ENCODE peak calls at places on chromosome 17, in five cellular contexts. One of them, this sample, is unnamed.

GRCh38 chr17:57663326-57664070 is 81.6 kb downstream of the CCDC182 start:
- DNase-seq in CD8-positive, alpha-beta T cell: no peak
- DNase-seq in upper lobe of left lung: no peak
- DNase-seq in ovary: no peak
- DNase-seq in kidney: no peak
- DNase-seq in this sample: no peak

GRCh38 chr17:81813861-81814683 is 10.1 kb downstream of the GCGR start:
- DNase-seq in CD8-positive, alpha-beta T cell: no peak
- DNase-seq in upper lobe of left lung: peak
- DNase-seq in ovary: no peak
- DNase-seq in kidney: peak
- DNase-seq in this sample: no peak

GRCh38 chr17:49565948-49566491 is 9.7 kb upstream of the NXPH3 start:
- DNase-seq in CD8-positive, alpha-beta T cell: no peak
- DNase-seq in upper lobe of left lung: no peak
- DNase-seq in ovary: peak
- DNase-seq in kidney: peak
- DNase-seq in this sample: peak

GRCh38 chr17:75694536-75694935 is 26.7 kb upstream of the ITGB4 start:
- DNase-seq in CD8-positive, alpha-beta T cell: no peak
- DNase-seq in upper lobe of left lung: peak
- DNase-seq in ovary: no peak
- DNase-seq in kidney: peak
- DNase-seq in this sample: no peak

GRCh38 chr17:67746704-67747571 is 29.2 kb downstream of the NOL11 start:
- DNase-seq in CD8-positive, alpha-beta T cell: no peak
- DNase-seq in upper lobe of left lung: no peak
- DNase-seq in ovary: no peak
- DNase-seq in kidney: no peak
- DNase-seq in this sample: no peak

GRCh38 chr17:4505187-4505586 is 6.5 kb downstream of the SPNS2 start:
- DNase-seq in CD8-positive, alpha-beta T cell: no peak
- DNase-seq in upper lobe of left lung: no peak
- DNase-seq in ovary: no peak
- DNase-seq in kidney: peak
- DNase-seq in this sample: no peak

GRCh38 chr17:32277284-32277683 is 11.7 kb downstream of the RHBDL3 start:
- DNase-seq in CD8-positive, alpha-beta T cell: no peak
- DNase-seq in upper lobe of left lung: no peak
- DNase-seq in ovary: no peak
- DNase-seq in kidney: no peak
- DNase-seq in this sample: no peak

GRCh38 chr17:79036181-79036580 is 12.2 kb downstream of the C1QTNF1 start:
- DNase-seq in CD8-positive, alpha-beta T cell: no peak
- DNase-seq in upper lobe of left lung: no peak
- DNase-seq in ovary: no peak
- DNase-seq in kidney: no peak
- DNase-seq in this sample: no peak

GRCh38 chr17:2721603-2722002 is 10.0 kb upstream of the CLUH start:
- DNase-seq in CD8-positive, alpha-beta T cell: no peak
- DNase-seq in upper lobe of left lung: no peak
- DNase-seq in ovary: no peak
- DNase-seq in kidney: no peak
- DNase-seq in this sample: no peak

GRCh38 chr17:46733837-46734516 is 84.5 kb downstream of the WNT3 start:
- DNase-seq in CD8-positive, alpha-beta T cell: no peak
- DNase-seq in upper lobe of left lung: no peak
- DNase-seq in ovary: no peak
- DNase-seq in kidney: no peak
- DNase-seq in this sample: no peak

GRCh38 chr17:32849879-32850278 is 27.0 kb downstream of the MYO1D start:
- DNase-seq in CD8-positive, alpha-beta T cell: no peak
- DNase-seq in upper lobe of left lung: no peak
- DNase-seq in ovary: no peak
- DNase-seq in kidney: no peak
- DNase-seq in this sample: no peak

GRCh38 chr17:78900816-78901215 is 2.2 kb downstream of the CEP295NL start:
- DNase-seq in CD8-positive, alpha-beta T cell: no peak
- DNase-seq in upper lobe of left lung: no peak
- DNase-seq in ovary: no peak
- DNase-seq in kidney: no peak
- DNase-seq in this sample: no peak

GRCh38 chr17:9837551-9838471 is 12.1 kb downstream of the GLP2R start:
- DNase-seq in CD8-positive, alpha-beta T cell: peak
- DNase-seq in upper lobe of left lung: no peak
- DNase-seq in ovary: peak
- DNase-seq in kidney: no peak
- DNase-seq in this sample: peak

GRCh38 chr17:179066-179432 is 2.4 kb downstream of the DOC2B start:
- DNase-seq in CD8-positive, alpha-beta T cell: no peak
- DNase-seq in upper lobe of left lung: no peak
- DNase-seq in ovary: no peak
- DNase-seq in kidney: peak
- DNase-seq in this sample: no peak

GRCh38 chr17:41549596-41550039 is 21.5 kb upstream of the KRT19 start:
- DNase-seq in CD8-positive, alpha-beta T cell: no peak
- DNase-seq in upper lobe of left lung: no peak
- DNase-seq in ovary: no peak
- DNase-seq in kidney: no peak
- DNase-seq in this sample: no peak

GRCh38 chr17:1179635-1180433 is at the start of gene ABR:
- DNase-seq in CD8-positive, alpha-beta T cell: peak
- DNase-seq in upper lobe of left lung: peak
- DNase-seq in ovary: peak
- DNase-seq in kidney: no peak
- DNase-seq in this sample: no peak

GRCh38 chr17:2719861-2720260 is 8.3 kb upstream of the CLUH start:
- DNase-seq in CD8-positive, alpha-beta T cell: no peak
- DNase-seq in upper lobe of left lung: no peak
- DNase-seq in ovary: no peak
- DNase-seq in kidney: no peak
- DNase-seq in this sample: no peak

GRCh38 chr17:73291260-73291801 is 20.5 kb downstream of the CDC42EP4 start:
- DNase-seq in CD8-positive, alpha-beta T cell: no peak
- DNase-seq in upper lobe of left lung: no peak
- DNase-seq in ovary: peak
- DNase-seq in kidney: peak
- DNase-seq in this sample: peak

GRCh38 chr17:33435716-33436301 is 142.7 kb upstream of the ASIC2 start:
- DNase-seq in CD8-positive, alpha-beta T cell: no peak
- DNase-seq in upper lobe of left lung: no peak
- DNase-seq in ovary: no peak
- DNase-seq in kidney: no peak
- DNase-seq in this sample: no peak

GRCh38 chr17:15260376-15261062 is 4.6 kb downstream of the PMP22 start:
- DNase-seq in CD8-positive, alpha-beta T cell: peak
- DNase-seq in upper lobe of left lung: peak
- DNase-seq in ovary: peak
- DNase-seq in kidney: peak
- DNase-seq in this sample: peak

GRCh38 chr17:3693829-3694231 is 2.1 kb downstream of the P2RX5 start:
- DNase-seq in CD8-positive, alpha-beta T cell: no peak
- DNase-seq in upper lobe of left lung: no peak
- DNase-seq in ovary: no peak
- DNase-seq in kidney: no peak
- DNase-seq in this sample: no peak

GRCh38 chr17:48177816-48178215 is 70.2 kb downstream of the SNX11 start:
- DNase-seq in CD8-positive, alpha-beta T cell: no peak
- DNase-seq in upper lobe of left lung: no peak
- DNase-seq in ovary: no peak
- DNase-seq in kidney: no peak
- DNase-seq in this sample: no peak

GRCh38 chr17:22469941-22470340 is 777.6 kb downstream of the KCNJ18 start:
- DNase-seq in CD8-positive, alpha-beta T cell: no peak
- DNase-seq in upper lobe of left lung: no peak
- DNase-seq in ovary: no peak
- DNase-seq in kidney: no peak
- DNase-seq in this sample: no peak

GRCh38 chr17:57111386-57111785 is 26.3 kb downstream of the AKAP1 start:
- DNase-seq in CD8-positive, alpha-beta T cell: no peak
- DNase-seq in upper lobe of left lung: no peak
- DNase-seq in ovary: no peak
- DNase-seq in kidney: no peak
- DNase-seq in this sample: no peak

GRCh38 chr17:33970271-33970670 is 284.8 kb upstream of the CCL2 start:
- DNase-seq in CD8-positive, alpha-beta T cell: no peak
- DNase-seq in upper lobe of left lung: no peak
- DNase-seq in ovary: no peak
- DNase-seq in kidney: no peak
- DNase-seq in this sample: no peak

GRCh38 chr17:79836952-79837887 is 2.0 kb downstream of the CBX4 start:
- DNase-seq in CD8-positive, alpha-beta T cell: peak
- DNase-seq in upper lobe of left lung: peak
- DNase-seq in ovary: peak
- DNase-seq in kidney: peak
- DNase-seq in this sample: peak

GRCh38 chr17:40399185-40399584 is 18.5 kb downstream of the TOP2A start:
- DNase-seq in CD8-positive, alpha-beta T cell: no peak
- DNase-seq in upper lobe of left lung: no peak
- DNase-seq in ovary: no peak
- DNase-seq in kidney: no peak
- DNase-seq in this sample: no peak

GRCh38 chr17:76544123-76544915 is 4.5 kb downstream of the PRCD start:
- DNase-seq in CD8-positive, alpha-beta T cell: no peak
- DNase-seq in upper lobe of left lung: peak
- DNase-seq in ovary: peak
- DNase-seq in kidney: peak
- DNase-seq in this sample: no peak

GRCh38 chr17:79484600-79485398 is 126.1 kb downstream of the RBFOX3 start:
- DNase-seq in CD8-positive, alpha-beta T cell: no peak
- DNase-seq in upper lobe of left lung: no peak
- DNase-seq in ovary: no peak
- DNase-seq in kidney: no peak
- DNase-seq in this sample: no peak

GRCh38 chr17:81807839-81808238 is 3.9 kb downstream of the GCGR start:
- DNase-seq in CD8-positive, alpha-beta T cell: no peak
- DNase-seq in upper lobe of left lung: peak
- DNase-seq in ovary: no peak
- DNase-seq in kidney: peak
- DNase-seq in this sample: no peak

GRCh38 chr17:1067282-1067956 is 70.5 kb downstream of the TIMM22 start:
- DNase-seq in CD8-positive, alpha-beta T cell: no peak
- DNase-seq in upper lobe of left lung: peak
- DNase-seq in ovary: no peak
- DNase-seq in kidney: peak
- DNase-seq in this sample: no peak

DNA sequence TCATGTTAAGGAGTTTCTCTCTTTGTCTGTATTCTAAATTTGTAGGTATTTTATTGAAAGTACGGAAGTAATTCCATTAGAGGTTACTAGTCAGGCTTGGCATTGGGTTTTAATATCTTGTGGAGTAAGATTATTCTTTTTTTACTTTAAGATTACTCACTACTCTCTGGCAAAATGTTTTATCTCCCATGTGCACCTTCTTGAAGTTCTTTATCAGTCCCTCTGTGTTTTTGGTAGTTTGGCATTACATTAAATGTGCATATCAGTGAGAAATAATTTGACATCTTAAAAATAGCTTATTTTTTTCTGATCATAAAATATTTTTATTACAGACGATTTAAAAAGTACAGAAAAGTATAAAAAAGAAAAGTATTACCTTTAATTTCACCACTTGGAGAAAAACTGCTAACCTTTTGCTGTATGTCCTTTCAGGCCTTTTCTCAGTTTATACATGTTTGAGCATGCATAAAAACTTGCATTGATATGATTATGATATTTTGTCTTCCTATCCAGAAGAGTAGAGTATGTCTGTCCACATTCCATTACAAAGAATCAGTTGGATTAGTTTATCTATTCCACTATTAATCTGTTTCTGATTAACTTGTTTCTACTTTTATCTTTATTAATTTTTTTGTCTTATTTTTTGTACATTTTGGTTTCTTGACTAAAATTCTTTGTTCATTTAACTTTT is 198.3 kb downstream of the SPECC1 start:
- DNase-seq in CD8-positive, alpha-beta T cell: no peak
- DNase-seq in upper lobe of left lung: no peak
- DNase-seq in ovary: no peak
- DNase-seq in kidney: no peak
- DNase-seq in this sample: no peak
- H3K27ac ChIP-seq in CD8-positive, alpha-beta T cell: no peak
- H3K27ac ChIP-seq in upper lobe of left lung: no peak
- H3K27ac ChIP-seq in ovary: no peak
- H3K27ac ChIP-seq in kidney: no peak
- H3K27ac ChIP-seq in this sample: no peak

GRCh38 chr17:29633886-29634285 is 11.2 kb upstream of the CORO6 start:
- DNase-seq in CD8-positive, alpha-beta T cell: no peak
- DNase-seq in upper lobe of left lung: no peak
- DNase-seq in ovary: no peak
- DNase-seq in kidney: no peak
- DNase-seq in this sample: peak
- H3K27ac ChIP-seq in CD8-positive, alpha-beta T cell: no peak
- H3K27ac ChIP-seq in upper lobe of left lung: no peak
- H3K27ac ChIP-seq in ovary: no peak
- H3K27ac ChIP-seq in kidney: no peak
- H3K27ac ChIP-seq in this sample: no peak

DNA sequence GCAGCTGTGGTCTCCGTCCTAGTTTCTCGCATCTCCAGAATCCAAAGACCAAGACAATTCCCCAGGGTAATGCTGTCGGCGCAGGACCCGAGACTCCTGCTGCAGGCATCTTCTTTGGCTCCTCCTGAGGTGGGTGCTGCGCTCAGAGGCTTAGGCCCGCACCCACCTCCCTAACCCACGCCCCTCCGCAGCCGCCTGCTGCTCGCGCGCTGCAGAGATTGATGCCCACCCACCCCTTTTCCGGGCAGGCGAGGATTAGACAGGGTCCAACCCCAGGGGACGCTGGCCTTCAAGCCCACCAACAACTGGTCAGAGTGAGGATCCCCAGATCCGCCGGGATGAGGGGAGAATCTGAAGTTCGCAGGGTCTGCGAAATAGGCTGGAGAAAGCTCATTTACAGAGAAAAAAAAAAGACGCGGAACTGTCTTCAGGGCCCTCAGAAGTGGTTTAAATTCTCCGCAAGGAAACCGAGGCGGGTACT is 27.9 kb downstream of the SLFN11 start:
- DNase-seq in CD8-positive, alpha-beta T cell: no peak
- DNase-seq in upper lobe of left lung: peak
- DNase-seq in ovary: no peak
- DNase-seq in kidney: no peak
- DNase-seq in this sample: no peak
- H3K27ac ChIP-seq in CD8-positive, alpha-beta T cell: no peak
- H3K27ac ChIP-seq in upper lobe of left lung: peak
- H3K27ac ChIP-seq in ovary: no peak
- H3K27ac ChIP-seq in kidney: peak
- H3K27ac ChIP-seq in this sample: peak

GRCh38 chr17:77889866-77890760 is 68.4 kb upstream of the TNRC6C start:
- DNase-seq in CD8-positive, alpha-beta T cell: no peak
- DNase-seq in upper lobe of left lung: no peak
- DNase-seq in ovary: no peak
- DNase-seq in kidney: peak
- DNase-seq in this sample: no peak

GRCh38 chr17:77889135-77889505 is 69.4 kb upstream of the TNRC6C start:
- DNase-seq in CD8-positive, alpha-beta T cell: no peak
- DNase-seq in upper lobe of left lung: no peak
- DNase-seq in ovary: no peak
- DNase-seq in kidney: peak
- DNase-seq in this sample: no peak

GRCh38 chr17:77887110-77887463 is 71.4 kb upstream of the TNRC6C start:
- DNase-seq in CD8-positive, alpha-beta T cell: no peak
- DNase-seq in upper lobe of left lung: no peak
- DNase-seq in ovary: no peak
- DNase-seq in kidney: no peak
- DNase-seq in this sample: no peak

GRCh38 chr17:77887464-77888241 is 70.8 kb upstream of the TNRC6C start:
- DNase-seq in CD8-positive, alpha-beta T cell: peak
- DNase-seq in upper lobe of left lung: peak
- DNase-seq in ovary: peak
- DNase-seq in kidney: peak
- DNase-seq in this sample: peak

GRCh38 chr17:77888242-77889134 is 70.0 kb upstream of the TNRC6C start:
- DNase-seq in CD8-positive, alpha-beta T cell: no peak
- DNase-seq in upper lobe of left lung: no peak
- DNase-seq in ovary: no peak
- DNase-seq in kidney: peak
- DNase-seq in this sample: no peak
- H3K27ac ChIP-seq in CD8-positive, alpha-beta T cell: peak
- H3K27ac ChIP-seq in upper lobe of left lung: peak
- H3K27ac ChIP-seq in ovary: no peak
- H3K27ac ChIP-seq in kidney: no peak
- H3K27ac ChIP-seq in this sample: peak